ENCODE peak calls at places on chromosomes 6 and 20, in four cellular contexts. U, C, E and G are unnamed samples.

GRCh38 chr6:37809144-37809543 is 10.4 kb upstream of the ZFAND3 start:
- DNase-seq in E (no peak), C (no peak), U (no peak), G (no peak)

GRCh38 chr6:154511735-154512097 is 1.2 kb upstream of the CNKSR3 start:
- DNase-seq in C (peak; percentile 38), U (no peak), E (no peak), G (no peak)

GRCh38 chr6:37021356-37022129 is 16.1 kb downstream of the FGD2 start:
- DNase-seq in U (no peak), E (no peak), C (peak; percentile 76), G (peak; percentile 23)

GRCh38 chr6:168884646-168885086 is 369.0 kb downstream of the THBS2 start:
- DNase-seq in U (peak; percentile 70), C (peak; percentile 76), E (peak; percentile 80), G (peak; percentile 76)

GRCh38 chr6:106591111-106591825 is 38.0 kb downstream of the RTN4IP1 start:
- DNase-seq in U (no peak), C (no peak), E (no peak), G (no peak)

GRCh38 chr20:63282946-63283345 is 10.0 kb upstream of the COL20A1 start:
- DNase-seq in E (no peak), C (no peak), U (no peak), G (no peak)

GRCh38 chr6:107408714-107409113 is 50.6 kb downstream of the PDSS2 start:
- DNase-seq in E (no peak), U (no peak), C (no peak), G (no peak)

GRCh38 chr6:24658573-24659511 is 7.9 kb downstream of the TDP2 start:
- DNase-seq in U (no peak), E (no peak), C (peak; percentile 91), G (peak; percentile 56)

GRCh38 chr20:51731771-51732453 is 36.3 kb downstream of the ATP9A start:
- DNase-seq in C (no peak), U (no peak), E (no peak), G (no peak)

GRCh38 chr6:139855741-139856206 is 481.3 kb upstream of the CITED2 start:
- DNase-seq in C (no peak), U (no peak), E (no peak), G (no peak)